ENCODE peak calls at places on chromosomes 6 and 20, in eight cellular contexts. L is HFFc6, W is upper lobe of right lung, H is psoas muscle, O is NB4, Y is fibroblast of pulmonary artery, P is A549, N is fibroblast of lung. X is an unnamed sample.

GRCh38 chr6:378090-378957 is 13.2 kb upstream of the IRF4 start:
- DNase-seq in L (no peak), H (peak; percentile 43), N (no peak), O (no peak), W (no peak), P (no peak), Y (no peak), X (no peak)

GRCh38 chr6:11744753-11745152 is 33.9 kb downstream of the ADTRP start:
- DNase-seq in P (no peak), L (no peak), H (peak; percentile 75), O (no peak), N (peak; percentile 86), W (no peak), Y (peak; percentile 95), X (peak; percentile 62)

GRCh38 chr6:13709698-13710551 is 1.7 kb downstream of the RANBP9 start:
- DNase-seq in W (no peak), P (no peak), H (no peak), N (peak; percentile 61), L (peak; percentile 26), Y (peak; percentile 45), O (peak; percentile 70), X (no peak)

GRCh38 chr6:32439708-32440214 is at the start of gene HLA-DRA:
- DNase-seq in O (peak; percentile 56), Y (peak; percentile 66), H (no peak), N (peak; percentile 24), P (peak; percentile 35), L (peak; percentile 66), W (no peak), X (peak; percentile 64)

GRCh38 chr6:54579011-54579410 is 267.6 kb upstream of the FAM83B start:
- DNase-seq in P (no peak), Y (no peak), O (no peak), N (peak; percentile 46), W (no peak), L (peak; percentile 36), H (no peak), X (no peak)

GRCh38 chr6:26118999-26119398 is 31.8 kb downstream of the HFE start:
- DNase-seq in P (peak; percentile 64), N (peak; percentile 94), H (no peak), W (no peak), O (peak; percentile 33), L (no peak), Y (peak; percentile 91), X (no peak)

GRCh38 chr6:98833101-98834059 is 994 bp upstream of the POU3F2 start:
- DNase-seq in W (peak; percentile 73), L (peak; percentile 3), O (peak; percentile 24), N (peak; percentile 62), P (peak; percentile 56), Y (peak; percentile 26), H (no peak), X (no peak)

GRCh38 chr20:35226775-35227681 is 538 bp downstream of the MMP24 start:
- DNase-seq in N (peak; percentile 56), H (no peak), P (peak; percentile 49), Y (peak; percentile 43), O (peak; percentile 48), L (no peak), W (peak; percentile 76), X (peak; percentile 5)

GRCh38 chr6:39430968-39431523 is 108.5 kb upstream of the KCNK16 start:
- DNase-seq in H (peak; percentile 85), Y (no peak), P (no peak), L (no peak), W (peak; percentile 80), O (peak; percentile 23), N (peak; percentile 41), X (no peak)

GRCh38 chr6:85747093-85747492 is 104.4 kb upstream of the SYNCRIP start:
- DNase-seq in P (no peak), W (no peak), Y (peak; percentile 28), H (no peak), O (no peak), N (peak; percentile 41), L (peak; percentile 37), X (no peak)

GRCh38 chr6:142728910-142729481 is 216.0 kb downstream of the HIVEP2 start:
- DNase-seq in N (peak; percentile 60), H (no peak), O (peak; percentile 83), L (no peak), P (no peak), Y (peak; percentile 89), W (no peak), X (no peak)

GRCh38 chr20:57166568-57167291 is 99.7 kb downstream of the BMP7 start:
- DNase-seq in Y (no peak), O (no peak), N (no peak), L (peak; percentile 30), P (no peak), H (no peak), W (no peak), X (no peak)

X was measured in tibial nerve.